ENCODE peak calls at places on chromosomes 3 and 15, in four cellular contexts. G, V, I and K are unnamed samples.

GRCh38 chr3:135191690-135192089 is 396.6 kb downstream of the EPHB1 start:
- DNase-seq in I (no peak), G (no peak), V (no peak), K (no peak)

GRCh38 chr3:106006001-106006400 is 137.2 kb upstream of the CBLB start:
- DNase-seq in G (peak), V (no peak), I (no peak), K (no peak)

GRCh38 chr3:2262204-2262603 is 163.5 kb downstream of the CNTN4 start:
- DNase-seq in V (no peak), I (no peak), G (no peak), K (no peak)

GRCh38 chr3:107604057-107604802 is 81.5 kb downstream of the BBX start:
- DNase-seq in I (no peak), V (no peak), G (peak), K (no peak)

GRCh38 chr3:76010252-76010651 is 224.9 kb upstream of the ZNF717 start:
- DNase-seq in I (no peak), G (no peak), V (no peak), K (no peak)

GRCh38 chr3:99394831-99395733 is 243.3 kb upstream of the COL8A1 start:
- DNase-seq in V (no peak), G (peak), I (no peak), K (no peak)

GRCh38 chr3:53800507-53800906 is 45.7 kb downstream of the CHDH start:
- DNase-seq in I (no peak), G (no peak), V (no peak), K (no peak)

GRCh38 chr15:38254065-38254883 is 1.6 kb downstream of the SPRED1 start:
- DNase-seq in V (peak), G (peak), I (no peak), K (peak)

GRCh38 chr3:127811717-127812116 is 10.6 kb downstream of the MGLL start:
- DNase-seq in G (no peak), V (no peak), I (no peak), K (no peak)

GRCh38 chr15:58154769-58155168 is 16.6 kb downstream of the AQP9 start:
- DNase-seq in G (no peak), V (no peak), I (no peak), K (no peak)

GRCh38 chr15:74869726-74870407 is 3.3 kb downstream of the SCAMP2 start:
- DNase-seq in G (no peak), I (no peak), V (no peak), K (no peak)

GRCh38 chr15:77592768-77593167 is 39.9 kb downstream of the LINGO1 start:
- DNase-seq in I (no peak), G (no peak), V (no peak), K (no peak)

GRCh38 chr3:172512363-172512762 is 10.9 kb downstream of the TNFSF10 start:
- DNase-seq in G (peak), I (no peak), V (peak), K (peak)

GRCh38 chr3:126394179-126394976 is at the start of gene CFAP100:
- DNase-seq in V (no peak), G (peak), I (peak), K (no peak)

GRCh38 chr15:65646486-65646885 is 24.7 kb downstream of the SLC24A1 start:
- DNase-seq in I (no peak), V (no peak), G (peak), K (no peak)

GRCh38 chr3:133926736-133927542 is 31.3 kb upstream of the RAB6B start:
- DNase-seq in G (no peak), I (peak), V (no peak), K (no peak)

GRCh38 chr3:51082363-51082762 is 302.7 kb upstream of the MANF start:
- DNase-seq in G (no peak), I (no peak), V (peak), K (no peak)

GRCh38 chr15:40930430-40931299 is 1.5 kb downstream of the DLL4 start:
- DNase-seq in G (no peak), I (peak), V (no peak), K (no peak)

GRCh38 chr3:59422312-59422711 is 372.5 kb upstream of the CFAP20DC start:
- DNase-seq in I (no peak), V (no peak), G (peak), K (no peak)

GRCh38 chr3:197224034-197224444 is 74.4 kb downstream of the DLG1 start:
- DNase-seq in V (peak), I (peak), G (no peak), K (peak)

GRCh38 chr15:91302588-91303439 is 202.8 kb downstream of the SV2B start:
- DNase-seq in V (peak), G (peak), I (peak), K (peak)

GRCh38 chr3:28860307-28860706 is 420.6 kb upstream of the RBMS3 start:
- DNase-seq in V (no peak), I (no peak), G (no peak), K (no peak)

GRCh38 chr3:180383332-180384020 is 218.5 kb upstream of the TTC14 start:
- DNase-seq in V (no peak), I (no peak), G (no peak), K (no peak)

GRCh38 chr3:66633982-66634381 is 133.2 kb upstream of the LRIG1 start:
- DNase-seq in I (no peak), V (no peak), G (no peak), K (no peak)

GRCh38 chr15:52788099-52788986 is 1.8 kb downstream of the ONECUT1 start:
- DNase-seq in V (no peak), G (no peak), I (peak), K (no peak)

GRCh38 chr3:78101363-78101762 is 1061.5 kb downstream of the ROBO2 start:
- DNase-seq in G (peak), I (no peak), V (no peak), K (no peak)

DNA sequence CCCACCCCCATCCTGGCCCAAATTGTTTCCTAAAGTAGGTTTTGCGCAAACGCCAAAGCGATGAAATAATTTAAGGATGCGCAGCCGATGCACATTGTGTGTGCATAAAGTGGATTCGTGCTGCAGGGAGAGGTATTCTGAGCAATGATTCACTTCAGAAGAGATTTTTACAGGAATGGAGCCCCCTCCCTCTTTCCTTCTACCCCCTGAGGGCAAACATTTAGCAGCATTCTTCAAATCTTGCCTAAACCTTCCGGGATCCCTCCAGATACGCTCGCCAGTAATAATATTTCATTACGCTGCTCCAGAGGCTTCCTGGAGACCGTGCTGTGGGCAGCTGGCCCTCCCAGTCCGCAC is 14.6 kb downstream of the ZIC4 start:
- DNase-seq in V (no peak), I (no peak), G (no peak), K (no peak)
- H3K4me3 ChIP-seq in V (no peak), I (peak), G (peak), K (no peak)

DNA sequence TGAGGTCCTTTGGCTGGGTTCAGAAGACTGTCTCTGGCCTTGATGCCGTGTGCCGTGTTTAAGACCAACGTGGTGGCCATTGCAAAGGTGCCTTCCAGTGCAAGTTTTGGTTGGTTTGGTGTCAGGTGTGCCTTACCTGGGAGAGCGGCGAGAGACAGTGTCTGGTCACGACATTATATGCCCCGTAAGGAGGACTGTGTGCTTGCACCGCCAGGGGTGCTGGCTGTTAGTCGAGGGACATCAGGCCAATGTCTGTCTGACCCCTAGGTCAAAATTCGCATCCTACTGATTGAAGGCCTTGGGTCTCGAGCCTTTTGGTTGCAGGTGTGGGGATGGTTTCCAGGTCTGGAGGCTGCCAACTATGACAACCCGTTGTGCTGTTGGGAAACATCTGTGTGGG is 111.9 kb downstream of the SNRPN start:
- DNase-seq in V (no peak), G (no peak), I (no peak), K (no peak)
- H3K4me3 ChIP-seq in V (no peak), G (no peak), I (no peak), K (no peak)

GRCh38 chr15:92519709-92520108 is 126.0 kb downstream of the ST8SIA2 start:
- DNase-seq in V (no peak), I (no peak), G (no peak), K (no peak)

GRCh38 chr15:92521624-92522008 is 127.9 kb downstream of the ST8SIA2 start:
- DNase-seq in V (peak), I (peak), G (peak), K (peak)

GRCh38 chr15:92524161-92524560 is 130.5 kb downstream of the ST8SIA2 start:
- DNase-seq in G (no peak), V (no peak), I (no peak), K (no peak)

GRCh38 chr15:92523176-92523575 is 129.5 kb downstream of the ST8SIA2 start:
- DNase-seq in G (no peak), V (no peak), I (no peak), K (no peak)

GRCh38 chr15:92520914-92521623 is 127.4 kb downstream of the ST8SIA2 start:
- DNase-seq in I (no peak), V (no peak), G (no peak), K (no peak)
- H3K4me3 ChIP-seq in I (no peak), V (no peak), G (no peak), K (no peak)

DNA sequence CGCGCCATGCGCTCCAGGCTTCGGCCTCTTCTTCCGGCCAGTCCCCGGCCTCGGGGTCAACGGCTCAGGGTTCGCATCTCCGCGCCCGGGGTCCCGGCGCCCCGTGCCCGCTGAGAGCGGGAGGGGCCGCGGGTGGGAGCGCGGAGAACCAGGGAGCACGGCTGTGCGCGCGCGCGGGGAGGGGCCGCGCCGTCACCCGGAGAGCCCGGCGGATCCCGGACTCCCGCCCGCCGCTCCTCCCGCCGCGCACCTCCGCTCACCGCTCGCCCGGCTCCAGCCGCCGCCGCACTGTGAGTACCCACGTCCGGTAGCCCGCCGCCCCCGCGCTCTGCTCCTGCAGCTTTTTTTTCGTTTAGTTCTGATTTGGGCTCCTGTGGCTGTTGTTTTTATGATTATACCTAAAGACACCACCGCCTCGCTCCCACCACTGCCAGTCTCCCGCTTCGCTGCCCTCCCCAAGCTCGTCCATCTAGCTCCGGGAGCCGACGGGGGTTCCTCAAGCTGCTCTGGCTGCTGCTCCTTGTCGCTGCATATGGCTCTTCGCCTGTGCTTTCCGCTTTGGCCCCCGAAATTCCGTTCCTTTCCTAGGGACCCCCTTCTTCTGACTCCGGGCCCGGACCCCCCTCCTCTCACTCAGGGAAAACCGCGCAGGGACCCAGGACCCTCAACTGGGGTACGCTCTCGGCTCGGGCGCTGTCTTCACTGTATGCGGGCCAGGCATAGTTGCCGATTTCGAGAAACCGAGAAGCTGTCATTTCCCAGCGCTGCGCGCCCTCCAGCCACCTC is 1.7 kb upstream of the SKOR1 start:
- DNase-seq in V (no peak), I (peak), G (no peak), K (no peak)
- H3K4me3 ChIP-seq in V (no peak), I (peak), G (no peak), K (peak)

DNA sequence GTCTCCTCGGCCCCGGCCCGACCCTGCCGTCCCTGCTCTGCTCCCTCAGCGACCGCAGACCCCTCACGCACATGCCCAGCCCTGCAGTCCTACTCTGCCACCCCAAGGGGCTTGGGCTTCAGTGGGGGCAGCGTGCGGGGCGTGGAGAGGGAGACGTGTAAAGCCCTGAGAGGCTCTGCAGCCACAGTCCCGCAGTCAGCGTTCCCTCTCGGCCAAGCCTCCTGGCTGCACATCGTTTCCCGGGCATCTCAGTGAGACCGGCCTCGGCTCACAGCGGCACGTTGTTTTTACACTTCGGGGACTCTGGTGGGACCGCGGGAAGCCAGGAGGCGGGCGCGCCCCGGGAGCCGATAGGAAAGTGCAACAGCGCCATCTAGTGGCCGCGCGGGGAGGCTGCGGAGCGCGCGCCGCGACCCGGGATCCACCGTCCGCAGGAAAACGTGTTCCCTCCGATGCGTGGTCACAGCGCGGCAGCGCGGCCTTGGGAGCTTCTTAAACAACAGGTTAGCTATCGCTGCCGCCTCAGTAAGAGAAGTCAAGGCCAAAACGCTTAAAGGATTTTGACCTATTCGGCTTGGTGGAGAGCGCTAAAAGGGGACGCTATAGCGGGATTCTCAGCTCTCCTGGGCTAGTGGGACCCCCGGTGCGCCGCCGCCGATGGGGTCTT is 226.8 kb upstream of the IGF1R start:
- DNase-seq in G (peak), V (peak), I (peak), K (peak)
- H3K4me3 ChIP-seq in G (no peak), V (peak), I (peak), K (no peak)

GRCh38 chr3:45012577-45012976 is 13.5 kb upstream of the CLEC3B start:
- DNase-seq in V (no peak), G (no peak), I (no peak), K (no peak)
- H3K4me3 ChIP-seq in V (no peak), G (no peak), I (no peak), K (no peak)

DNA sequence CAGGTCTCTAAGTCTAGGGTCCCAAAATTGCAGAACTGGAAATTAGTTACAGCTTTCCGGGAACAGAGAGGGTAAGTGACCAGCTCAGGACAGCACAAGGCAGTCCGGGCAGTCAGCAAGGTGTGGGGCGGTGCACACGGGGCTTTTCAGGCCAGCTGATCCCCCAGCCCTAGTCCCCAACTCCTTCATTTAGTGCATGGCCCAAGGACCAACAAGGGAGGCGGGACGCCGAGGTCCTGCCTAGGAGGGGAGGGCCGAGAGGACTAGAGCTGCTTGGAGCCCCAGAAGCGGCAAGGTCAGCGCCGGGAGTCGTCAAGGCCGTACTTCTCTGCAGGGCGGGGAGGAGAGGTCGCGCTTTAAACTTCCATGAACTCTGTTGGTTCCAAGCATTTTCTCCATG is 2.0 kb upstream of the PDE8A start:
- DNase-seq in V (no peak), I (peak), G (no peak), K (no peak)
- H3K4me3 ChIP-seq in V (no peak), I (peak), G (peak), K (peak)

GRCh38 chr3:37179144-37179967 is 5.0 kb upstream of the LRRFIP2 start:
- DNase-seq in I (no peak), G (no peak), V (no peak), K (no peak)

GRCh38 chr3:37183976-37184375 is 9.6 kb upstream of the LRRFIP2 start:
- DNase-seq in V (no peak), I (no peak), G (no peak), K (no peak)

GRCh38 chr3:37182816-37183215 is 8.4 kb upstream of the LRRFIP2 start:
- DNase-seq in I (no peak), G (no peak), V (no peak), K (no peak)

GRCh38 chr3:37181766-37182165 is 7.4 kb upstream of the LRRFIP2 start:
- DNase-seq in V (no peak), G (no peak), I (no peak), K (no peak)

GRCh38 chr3:37183375-37183831 is 9.0 kb upstream of the LRRFIP2 start:
- DNase-seq in V (no peak), I (peak), G (peak), K (no peak)
- H3K4me3 ChIP-seq in V (no peak), I (no peak), G (no peak), K (no peak)